ENCODE peak calls at places on chromosome 1, in ten cellular contexts. S, D, H, E, M, B, Z, I, L and A are unnamed samples.
A peak's percentile ranks its signal among the peaks of the same experiment; 100 is the strongest.

GRCh38 chr1:79682478-79682877 is 675.9 kb upstream of the ADGRL4 start:
- DNase-seq in D (no peak), B (no peak), S (no peak), E (no peak), M (no peak), I (no peak), H (no peak), L (no peak), Z (no peak), A (no peak)

GRCh38 chr1:92708368-92708950 is 76.4 kb downstream of the EVI5 start:
- DNase-seq in S (no peak), L (no peak), E (no peak), B (no peak), D (no peak), H (no peak), I (no peak), M (no peak), Z (no peak), A (no peak)

GRCh38 chr1:159889821-159890252 is 10.1 kb downstream of the CFAP45 start:
- DNase-seq in I (no peak), D (no peak), E (no peak), Z (peak; percentile 66), S (no peak), M (no peak), H (no peak), L (no peak), B (no peak), A (peak; percentile 54)

GRCh38 chr1:115654663-115655306 is 13.0 kb downstream of the VANGL1 start:
- DNase-seq in D (no peak), L (peak; percentile 71), H (no peak), Z (peak; percentile 36), I (no peak), B (no peak), E (no peak), S (no peak), M (peak; percentile 58), A (no peak)

GRCh38 chr1:32891241-32891570 is 4.9 kb downstream of the HPCA start:
- DNase-seq in M (no peak), D (no peak), Z (no peak), S (no peak), I (no peak), H (no peak), B (no peak), E (no peak), L (no peak), A (no peak)

GRCh38 chr1:195097316-195097715 is 1510.9 kb downstream of the KCNT2 start:
- DNase-seq in D (no peak), Z (no peak), E (peak; percentile 61), M (no peak), H (no peak), B (no peak), I (no peak), S (no peak), L (no peak), A (no peak)

GRCh38 chr1:2255047-2255419 is 26.9 kb downstream of the SKI start:
- DNase-seq in D (no peak), H (no peak), M (no peak), I (no peak), B (no peak), S (no peak), L (no peak), Z (no peak), E (no peak), A (no peak)

GRCh38 chr1:102886638-102887037 is 221.7 kb downstream of the COL11A1 start:
- DNase-seq in E (no peak), I (no peak), M (no peak), H (no peak), Z (no peak), L (no peak), D (no peak), B (no peak), S (no peak), A (no peak)

GRCh38 chr1:220879509-220880366 is 495 bp downstream of the HLX start:
- DNase-seq in S (peak; percentile 71), B (peak; percentile 92), Z (peak; percentile 67), D (peak; percentile 92), E (no peak), L (peak; percentile 47), I (no peak), H (no peak), M (no peak), A (peak; percentile 49)

GRCh38 chr1:211642870-211643269 is 32.6 kb downstream of the NEK2 start:
- DNase-seq in I (peak; percentile 61), L (no peak), H (no peak), E (no peak), B (no peak), D (no peak), S (peak; percentile 31), Z (no peak), M (no peak), A (no peak)

GRCh38 chr1:50156241-50157010 is 47.7 kb downstream of the ELAVL4 start:
- DNase-seq in D (no peak), L (no peak), Z (no peak), M (no peak), I (no peak), H (no peak), S (no peak), E (no peak), B (no peak), A (no peak)

GRCh38 chr1:177340601-177341067 is 169.9 kb downstream of the BRINP2 start:
- DNase-seq in M (no peak), L (no peak), B (peak; percentile 77), S (no peak), E (no peak), I (no peak), Z (no peak), D (no peak), H (no peak), A (no peak)

GRCh38 chr1:24828887-24829192 is 83.6 kb downstream of the CLIC4 start:
- DNase-seq in L (no peak), S (no peak), M (no peak), B (no peak), E (no peak), Z (no peak), H (no peak), D (no peak), I (no peak), A (no peak)

GRCh38 chr1:8283058-8283884 is 34.6 kb upstream of the SLC45A1 start:
- DNase-seq in L (peak; percentile 37), D (no peak), H (peak; percentile 63), M (no peak), Z (no peak), B (no peak), I (no peak), E (no peak), S (no peak), A (peak; percentile 45)

GRCh38 chr1:10210841-10211804 is 753 bp downstream of the KIF1B start:
- DNase-seq in D (peak; percentile 84), L (peak; percentile 87), M (peak; percentile 94), H (peak; percentile 98), E (peak; percentile 61), S (peak; percentile 65), Z (peak; percentile 45), I (peak; percentile 97), B (peak; percentile 97), A (peak; percentile 32)
- TF ChIP-seq POLR2AphosphoS5 in D (peak; percentile 80), L (peak; percentile 78), M (peak; percentile 86), H (peak; percentile 89), E (peak; percentile 28), S (no peak), Z (no peak), I (peak; percentile 62), B (peak; percentile 89), A (no peak)

DNA sequence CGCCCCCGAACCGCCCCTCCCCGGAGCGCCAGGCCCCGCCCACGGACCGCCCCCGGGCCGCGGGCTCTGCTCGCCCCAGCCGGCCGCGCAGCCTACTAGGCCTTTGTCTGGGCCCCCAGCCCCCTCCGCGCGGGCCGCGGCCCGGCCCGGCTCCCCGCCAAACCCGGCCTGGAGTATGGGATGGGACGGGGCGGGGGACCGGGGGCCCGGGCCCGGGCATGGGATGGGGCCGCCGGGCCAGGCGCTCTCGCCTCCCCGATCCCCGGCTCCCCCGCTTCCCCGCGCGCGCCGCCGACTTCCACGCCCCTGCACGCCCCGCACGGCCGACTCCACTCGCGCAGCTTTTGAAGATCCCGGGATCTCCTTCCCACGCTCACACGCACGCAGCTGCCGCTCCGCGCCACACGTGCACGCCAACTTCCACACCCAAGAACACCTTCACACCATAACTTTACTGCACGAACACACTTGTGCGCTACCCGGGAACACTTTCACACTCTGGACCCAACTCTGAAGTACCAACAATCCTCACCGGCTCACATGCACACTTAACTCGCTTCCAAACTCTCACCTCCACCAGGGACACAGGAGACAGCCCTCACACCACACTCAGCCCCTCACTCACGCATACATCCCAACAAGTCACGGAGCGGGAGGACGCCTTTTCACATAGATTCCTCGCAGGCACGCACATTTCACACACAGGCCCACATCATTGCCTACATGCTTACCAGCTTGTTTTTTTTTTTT is 437 bp upstream of the HSPG2 start:
- DNase-seq in E (peak; percentile 60), S (peak; percentile 88), Z (peak; percentile 96), I (no peak), L (peak; percentile 85), M (peak; percentile 82), H (peak; percentile 94), D (peak; percentile 91), B (no peak), A (peak; percentile 73)
- TF ChIP-seq POLR2A in E (no peak), S (no peak), Z (peak; percentile 44), I (no peak), L (no peak), M (no peak), H (no peak), D (no peak), B (no peak), A (no peak)

GRCh38 chr1:117037802-117038201 is 22.3 kb upstream of the TTF2 start:
- DNase-seq in B (no peak), Z (no peak), M (no peak), H (no peak), L (no peak), D (no peak), E (no peak), I (no peak), S (no peak), A (no peak)
- TF ChIP-seq POLR2AphosphoS5 in B (no peak), Z (no peak), M (no peak), H (no peak), L (no peak), D (no peak), E (no peak), I (no peak), S (no peak), A (no peak)

GRCh38 chr1:28112388-28113311 is 24.2 kb upstream of the EYA3 start:
- DNase-seq in D (no peak), I (no peak), L (peak; percentile 56), Z (peak; percentile 63), B (no peak), E (peak; percentile 26), M (no peak), S (no peak), H (no peak), A (no peak)

GRCh38 chr1:28109639-28110038 is 21.2 kb upstream of the EYA3 start:
- DNase-seq in S (no peak), L (no peak), Z (no peak), I (no peak), H (no peak), B (no peak), E (no peak), M (no peak), D (no peak), A (no peak)

GRCh38 chr1:28111157-28111556 is 22.7 kb upstream of the EYA3 start:
- DNase-seq in M (no peak), B (no peak), H (no peak), I (no peak), L (no peak), D (no peak), Z (no peak), E (no peak), S (no peak), A (no peak)

GRCh38 chr1:28108006-28108405 is 19.6 kb upstream of the EYA3 start:
- DNase-seq in Z (no peak), D (no peak), B (no peak), M (no peak), L (no peak), S (no peak), E (no peak), I (peak; percentile 24), H (no peak), A (no peak)

GRCh38 chr1:28110555-28110954 is 22.1 kb upstream of the EYA3 start:
- DNase-seq in Z (no peak), L (no peak), B (no peak), E (no peak), H (no peak), S (no peak), I (no peak), D (no peak), M (no peak), A (no peak)
- TF ChIP-seq POLR2A in Z (no peak), L (no peak), B (no peak), E (no peak), H (no peak), S (no peak), I (no peak), D (no peak), M (no peak), A (no peak)